ENCODE peak calls at places on chromosomes 11 and 22, in five cellular contexts. D, N, I, E and L are unnamed samples. For H3K9me3 and H3K36me3, the result is how much of the 10 kb centered on the place peaks cover.

GRCh38 chr11:125357551-125357950 is 138.5 kb downstream of the FEZ1 start:
- DNase-seq in N (no peak), E (no peak), I (no peak), D (no peak), L (no peak)

GRCh38 chr11:30333405-30333804 is 10.5 kb downstream of the ARL14EP start:
- DNase-seq in I (no peak), N (no peak), E (no peak), D (peak), L (no peak)

GRCh38 chr22:16966251-16966650 is 41.8 kb downstream of the GAB4 start:
- DNase-seq in D (no peak), E (no peak), I (no peak), N (no peak), L (no peak)

GRCh38 chr22:25402501-25403283 is 161.8 kb upstream of the GRK3 start:
- DNase-seq in E (no peak), D (no peak), N (peak), I (no peak), L (peak)

GRCh38 chr22:36745301-36745995 is 30.5 kb downstream of the IFT27 start:
- DNase-seq in N (no peak), D (no peak), E (no peak), I (no peak), L (peak)

GRCh38 chr11:69951821-69952590 is 126.1 kb upstream of the ANO1 start:
- DNase-seq in I (no peak), E (no peak), D (no peak), N (no peak), L (peak)

GRCh38 chr22:50627452-50627913 is 469 bp downstream of the ARSA start:
- DNase-seq in E (no peak), D (peak), N (no peak), I (no peak), L (no peak)

GRCh38 chr11:37320921-37321320 is 722.9 kb upstream of the RAG2 start:
- DNase-seq in E (no peak), I (no peak), D (no peak), N (no peak), L (no peak)

GRCh38 chr22:40107756-40108437 is 69.8 kb upstream of the TNRC6B start:
- DNase-seq in N (peak), I (no peak), D (peak), E (no peak), L (no peak)

GRCh38 chr11:6307879-6308278 is 12.4 kb downstream of the CAVIN3 start:
- DNase-seq in E (no peak), N (no peak), I (no peak), D (no peak), L (no peak)

GRCh38 chr22:35821654-35822053 is 104.0 kb downstream of the APOL5 start:
- DNase-seq in I (no peak), D (no peak), N (no peak), E (no peak), L (no peak)

GRCh38 chr22:42269407-42270177 is 861 bp downstream of the TCF20 start:
- DNase-seq in I (no peak), N (no peak), D (peak), E (no peak), L (peak)

GRCh38 chr11:19895776-19896175 is 183.1 kb downstream of the NAV2 start:
- DNase-seq in E (no peak), I (no peak), D (no peak), N (no peak), L (no peak)

GRCh38 chr11:83037877-83038276 is 33.8 kb downstream of the RAB30 start:
- DNase-seq in E (no peak), N (no peak), I (no peak), D (no peak), L (no peak)

GRCh38 chr11:11265994-11266606 is 87.0 kb downstream of the CSNK2A3 start:
- DNase-seq in E (no peak), N (no peak), I (peak), D (peak), L (no peak)

GRCh38 chr11:94809251-94809650 is 41.1 kb downstream of the AMOTL1 start:
- DNase-seq in N (no peak), E (no peak), D (no peak), I (no peak), L (no peak)

GRCh38 chr22:17775781-17776470 is 1.7 kb upstream of the BID start:
- DNase-seq in E (no peak), I (no peak), N (no peak), D (no peak), L (peak)

GRCh38 chr22:40819741-40820140 is 595 bp upstream of the SLC25A17 start:
- DNase-seq in E (no peak), I (no peak), N (no peak), D (peak), L (no peak)

GRCh38 chr22:16970446-16970845 is 37.6 kb downstream of the GAB4 start:
- DNase-seq in N (no peak), I (no peak), D (peak), E (no peak), L (no peak)

GRCh38 chr11:21412652-21413383 is 743.4 kb downstream of the NELL1 start:
- DNase-seq in I (no peak), E (no peak), N (no peak), D (no peak), L (no peak)

GRCh38 chr11:15947681-15948648 is 408.4 kb downstream of the SOX6 start:
- DNase-seq in N (peak), E (no peak), I (no peak), D (no peak), L (no peak)

GRCh38 chr11:2591805-2592204 is 108.0 kb downstream of the KCNQ1OT1 start:
- DNase-seq in I (no peak), E (no peak), D (no peak), N (no peak), L (no peak)

GRCh38 chr22:49214976-49215375 is 612.7 kb downstream of the BRD1 start:
- DNase-seq in I (no peak), D (no peak), N (peak), E (no peak), L (peak)

GRCh38 chr22:49215840-49216239 is 611.8 kb downstream of the BRD1 start:
- DNase-seq in E (no peak), N (peak), D (no peak), I (no peak), L (no peak)

GRCh38 chr22:49212002-49212401 is 615.7 kb downstream of the BRD1 start:
- DNase-seq in N (peak), D (no peak), E (no peak), I (no peak), L (peak)

GRCh38 chr22:49212466-49212865 is 615.2 kb downstream of the BRD1 start:
- DNase-seq in D (no peak), I (no peak), E (no peak), N (peak), L (peak)

DNA sequence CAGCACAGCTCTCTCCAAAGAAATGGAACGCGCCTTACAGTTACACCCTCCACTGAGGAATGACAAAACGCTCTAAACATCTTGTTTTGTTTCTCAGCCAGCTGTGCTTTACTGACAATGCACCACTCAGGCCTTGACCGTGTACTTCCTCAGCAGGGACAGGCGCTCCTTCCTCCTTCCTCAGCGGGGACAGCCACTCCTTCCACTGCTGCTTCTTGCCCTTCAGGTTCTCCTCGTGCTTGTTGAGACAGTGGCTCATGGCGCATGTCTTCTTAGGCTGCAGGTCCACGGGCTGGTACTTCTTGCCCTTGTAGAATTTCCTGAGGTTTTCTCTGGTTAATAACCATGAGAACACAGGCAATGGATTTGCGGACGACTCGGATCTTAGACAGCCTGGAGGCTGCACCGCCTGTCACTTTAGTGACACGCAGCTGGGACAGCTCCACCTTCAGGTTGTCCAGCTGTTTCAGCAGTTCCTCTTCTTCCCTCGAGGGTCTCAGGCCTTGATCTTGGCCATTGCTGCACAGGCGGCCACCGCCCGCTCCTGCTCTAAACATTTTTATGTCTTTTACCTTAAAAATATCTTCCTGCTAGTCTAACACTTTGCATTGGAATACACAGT is 613.8 kb downstream of the BRD1 start:
- DNase-seq in I (no peak), N (peak), D (no peak), E (no peak), L (peak)
- H3K9me3 ChIP-seq in I (under half), N (under half), D (under half), E (under half), L (under half)

GRCh38 chr11:65429724-65430405 is 7.3 kb downstream of the NEAT1 start:
- DNase-seq in D (peak), E (no peak), N (peak), I (no peak), L (peak)
- H3K4me3 ChIP-seq in D (peak), E (peak), N (no peak), I (no peak), L (peak)

DNA sequence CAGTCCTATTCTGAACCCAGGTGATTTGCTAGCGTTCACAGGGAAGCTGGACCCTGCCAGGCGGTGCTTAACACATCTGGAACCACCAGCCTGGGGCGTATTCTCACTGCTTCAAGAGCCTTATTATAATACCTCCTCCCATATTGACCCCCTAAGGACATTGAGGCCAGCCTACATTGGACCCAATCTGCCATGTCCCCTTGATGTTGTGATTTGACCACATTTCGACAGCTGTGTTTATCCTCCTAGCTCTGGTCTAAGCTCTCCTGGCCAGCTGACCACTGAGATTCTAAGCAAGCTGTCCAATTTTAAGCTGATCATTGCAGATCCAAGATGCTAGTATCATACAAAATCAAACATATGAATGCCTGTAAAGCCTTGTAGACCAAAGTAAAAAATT is 148.1 kb upstream of the BLID start:
- DNase-seq in N (no peak), I (no peak), E (no peak), D (no peak), L (no peak)
- H3K36me3 ChIP-seq in N (under half), I (under half), E (under half), D (under half), L (under half)

DNA sequence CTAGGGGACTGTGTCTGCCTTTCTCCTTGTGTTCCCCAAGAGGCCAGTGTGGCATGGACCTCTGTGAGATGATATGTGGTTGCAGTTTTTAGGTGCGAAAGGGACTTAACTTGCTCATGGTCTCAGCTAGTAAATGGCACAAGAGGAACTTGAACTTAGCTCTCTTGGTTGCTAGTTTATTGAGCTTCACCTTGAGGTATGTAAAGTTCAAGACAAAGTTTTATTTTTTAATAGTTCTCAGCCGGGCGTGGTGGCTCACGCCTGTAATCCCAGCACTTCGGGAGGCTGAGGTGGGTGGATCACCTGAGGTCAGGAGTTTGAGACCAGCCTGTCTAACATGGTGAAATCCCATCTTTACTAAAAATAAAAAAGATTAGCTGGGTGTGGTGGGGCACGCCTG is 71.6 kb upstream of the SUSD2 start:
- DNase-seq in I (no peak), E (no peak), N (no peak), D (no peak), L (no peak)
- H3K9me3 ChIP-seq in I (under half), E (under half), N (under half), D (under half), L (under half)

GRCh38 chr11:59557940-59558643 is 46.8 kb downstream of the OR4D9 start:
- DNase-seq in D (no peak), E (no peak), N (no peak), I (no peak), L (no peak)

GRCh38 chr11:59555601-59556114 is 44.3 kb downstream of the OR4D9 start:
- DNase-seq in D (no peak), N (no peak), E (no peak), I (no peak), L (no peak)

GRCh38 chr11:59556883-59557205 is 45.5 kb downstream of the OR4D9 start:
- DNase-seq in I (no peak), N (no peak), E (no peak), D (no peak), L (no peak)

GRCh38 chr11:59553323-59553722 is 42.0 kb downstream of the OR4D9 start:
- DNase-seq in N (no peak), I (no peak), D (no peak), E (no peak), L (no peak)

DNA sequence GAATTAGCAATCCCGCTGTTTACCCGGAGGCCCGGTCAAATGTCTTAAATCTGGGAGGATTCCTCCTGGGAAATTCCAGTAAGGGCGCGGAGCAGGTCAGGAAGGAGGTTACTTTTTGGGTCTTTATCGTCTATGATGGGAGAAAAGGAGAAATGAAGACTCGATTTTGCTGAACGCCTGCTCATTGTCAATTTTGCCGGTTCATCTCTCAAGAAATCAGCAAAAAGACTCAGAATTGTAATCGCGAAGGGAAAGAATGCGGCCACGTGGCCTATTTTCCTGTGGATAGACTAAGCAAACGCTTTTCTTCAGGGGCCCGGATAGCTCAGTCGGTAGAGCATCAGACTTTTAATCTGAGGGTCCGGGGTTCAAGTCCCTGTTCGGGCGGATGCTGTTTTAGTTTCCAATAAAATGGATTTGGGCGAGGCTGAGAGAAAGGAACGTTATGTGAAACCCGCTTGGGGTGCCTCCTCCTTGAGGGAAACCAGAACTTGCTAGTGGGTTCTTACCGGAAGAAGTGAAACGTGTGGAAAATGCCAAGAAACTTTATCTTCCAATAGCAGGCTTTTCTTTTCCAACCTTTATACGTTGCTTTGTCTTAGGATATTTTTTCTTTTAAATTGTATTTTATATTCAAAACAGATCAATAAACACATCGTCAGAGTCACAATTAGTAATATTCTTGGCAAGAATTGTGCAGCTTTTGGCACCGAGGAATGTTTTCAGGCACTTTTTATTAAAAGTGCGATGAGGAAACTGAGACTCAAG is 45.0 kb downstream of the OR4D9 start:
- DNase-seq in D (peak), N (peak), E (no peak), I (peak), L (no peak)
- H3K4me3 ChIP-seq in D (peak), N (peak), E (peak), I (peak), L (peak)

GRCh38 chr11:120467627-120468026 is 43.9 kb upstream of the GRIK4 start:
- DNase-seq in E (no peak), D (no peak), I (no peak), N (no peak), L (no peak)
- H3K36me3 ChIP-seq in E (under half), D (under half), I (under half), N (under half), L (half or more)

GRCh38 chr22:49571326-49571725 is 256.3 kb downstream of the BRD1 start:
- DNase-seq in I (no peak), D (no peak), E (no peak), N (peak), L (peak)

GRCh38 chr22:49568751-49569285 is 258.9 kb downstream of the BRD1 start:
- DNase-seq in I (no peak), D (no peak), N (peak), E (no peak), L (peak)

GRCh38 chr22:49567894-49568750 is 259.6 kb downstream of the BRD1 start:
- DNase-seq in N (peak), I (no peak), D (no peak), E (no peak), L (peak)

GRCh38 chr22:49570032-49570848 is 257.4 kb downstream of the BRD1 start:
- DNase-seq in I (no peak), E (no peak), N (peak), D (no peak), L (peak)

DNA sequence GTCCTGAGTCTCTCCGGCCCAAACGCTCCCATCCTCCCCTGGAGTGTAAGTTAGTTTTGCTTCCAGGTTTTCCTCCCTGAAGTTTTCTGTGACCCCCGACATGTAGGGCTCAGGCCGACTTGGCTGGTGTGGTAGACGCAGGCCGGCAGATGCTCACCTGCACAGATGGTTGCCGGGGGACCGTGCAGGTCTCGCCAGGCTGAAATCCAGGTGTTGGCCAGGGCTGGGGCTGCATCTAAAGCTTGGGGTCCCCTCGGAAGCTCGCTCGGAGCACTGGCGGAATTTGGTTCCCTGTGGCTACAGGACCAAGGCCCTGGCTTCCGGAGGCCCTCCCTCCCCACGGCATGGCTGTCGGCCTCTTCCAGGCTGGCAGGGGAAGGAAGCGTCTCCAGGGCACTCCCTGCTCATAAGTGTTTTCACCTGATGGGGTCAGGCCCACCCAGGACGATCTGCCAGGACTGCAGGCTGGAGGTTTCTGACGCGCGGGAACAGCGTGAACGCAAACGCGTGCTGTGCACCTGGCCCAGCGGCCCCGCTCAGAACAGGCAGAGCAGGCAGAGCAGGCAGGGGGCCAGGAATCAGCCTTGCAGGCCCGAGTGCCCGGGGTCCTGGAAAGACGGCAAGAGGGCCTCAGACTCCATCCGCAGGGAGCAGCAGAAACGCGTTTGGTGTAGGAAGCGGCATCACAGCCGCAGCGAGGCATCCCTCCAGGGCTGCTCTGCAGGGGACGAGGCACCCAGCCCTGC is 258.2 kb downstream of the BRD1 start:
- DNase-seq in I (no peak), E (no peak), D (no peak), N (peak), L (peak)
- H3K9me3 ChIP-seq in I (under half), E (under half), D (under half), N (under half), L (under half)

GRCh38 chr11:115561116-115561515 is 56.9 kb upstream of the CADM1 start:
- DNase-seq in D (no peak), I (no peak), E (no peak), N (no peak), L (no peak)
- H3K4me3 ChIP-seq in D (no peak), I (no peak), E (no peak), N (no peak), L (no peak)

GRCh38 chr11:104000798-104001197 is 35.6 kb upstream of the DDI1 start:
- DNase-seq in D (no peak), I (no peak), N (no peak), E (no peak), L (no peak)
- H3K36me3 ChIP-seq in D (under half), I (under half), N (under half), E (under half), L (under half)

DNA sequence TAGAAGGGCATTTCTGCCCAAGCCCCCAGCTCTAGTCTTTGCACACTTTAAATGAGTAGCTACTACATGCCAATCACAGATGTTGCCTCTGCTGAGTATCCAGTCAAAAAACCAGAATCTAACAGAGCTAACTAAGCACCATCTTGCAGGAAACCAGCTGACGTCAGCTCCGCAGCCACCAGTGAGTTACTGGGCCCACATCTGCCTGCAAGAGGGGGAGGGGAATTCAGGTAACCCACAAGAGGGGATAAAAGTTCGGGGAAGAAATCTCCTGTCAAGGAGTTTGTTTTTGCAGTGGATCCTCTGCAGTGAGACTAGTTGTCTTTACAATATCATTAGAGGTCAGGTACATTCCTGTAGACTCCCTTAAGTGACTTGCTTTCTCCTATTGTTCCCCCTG is 9.2 kb downstream of the CD44 start:
- DNase-seq in I (no peak), N (no peak), E (no peak), D (no peak), L (no peak)
- H3K9me3 ChIP-seq in I (under half), N (under half), E (under half), D (under half), L (under half)